ENCODE peak calls at places on chromosomes 3 and 15, in ten cellular contexts. One of them, this sample, is unnamed.

GRCh38 chr15:66934315-66934930 is 131.0 kb upstream of the SMAD3 start:
- DNase-seq in psoas muscle: no peak
- DNase-seq in heart right ventricle: no peak
- DNase-seq in cardiac muscle cell: no peak
- DNase-seq in IMR-90: no peak
- DNase-seq in GF-D8: no peak
- DNase-seq in aorta: no peak
- DNase-seq in neural progenitor cell: no peak
- DNase-seq in ELR: no peak
- DNase-seq in AG10803: no peak
- DNase-seq in this sample: no peak

GRCh38 chr15:77506311-77507150 is 85.8 kb downstream of the HMG20A start:
- DNase-seq in psoas muscle: peak
- DNase-seq in heart right ventricle: peak
- DNase-seq in cardiac muscle cell: no peak
- DNase-seq in IMR-90: no peak
- DNase-seq in GF-D8: no peak
- DNase-seq in aorta: no peak
- DNase-seq in neural progenitor cell: no peak
- DNase-seq in ELR: no peak
- DNase-seq in AG10803: no peak
- DNase-seq in this sample: peak

GRCh38 chr3:42371776-42372175 is 38.6 kb downstream of the LYZL4 start:
- DNase-seq in psoas muscle: no peak
- DNase-seq in heart right ventricle: no peak
- DNase-seq in cardiac muscle cell: no peak
- DNase-seq in IMR-90: no peak
- DNase-seq in GF-D8: no peak
- DNase-seq in aorta: no peak
- DNase-seq in neural progenitor cell: no peak
- DNase-seq in ELR: no peak
- DNase-seq in AG10803: no peak
- DNase-seq in this sample: no peak

GRCh38 chr3:186166036-186166435 is 57.1 kb upstream of the ETV5 start:
- DNase-seq in psoas muscle: no peak
- DNase-seq in heart right ventricle: no peak
- DNase-seq in cardiac muscle cell: no peak
- DNase-seq in IMR-90: no peak
- DNase-seq in GF-D8: no peak
- DNase-seq in aorta: no peak
- DNase-seq in neural progenitor cell: no peak
- DNase-seq in ELR: no peak
- DNase-seq in AG10803: no peak
- DNase-seq in this sample: no peak

GRCh38 chr3:170038434-170039110 is 777 bp downstream of the GPR160 start:
- DNase-seq in psoas muscle: no peak
- DNase-seq in heart right ventricle: no peak
- DNase-seq in cardiac muscle cell: peak
- DNase-seq in IMR-90: no peak
- DNase-seq in GF-D8: no peak
- DNase-seq in aorta: no peak
- DNase-seq in neural progenitor cell: peak
- DNase-seq in ELR: no peak
- DNase-seq in AG10803: no peak
- DNase-seq in this sample: peak

GRCh38 chr15:60421544-60421943 is 23.8 kb upstream of the ANXA2 start:
- DNase-seq in psoas muscle: no peak
- DNase-seq in heart right ventricle: no peak
- DNase-seq in cardiac muscle cell: no peak
- DNase-seq in IMR-90: peak
- DNase-seq in GF-D8: no peak
- DNase-seq in aorta: no peak
- DNase-seq in neural progenitor cell: no peak
- DNase-seq in ELR: peak
- DNase-seq in AG10803: peak
- DNase-seq in this sample: no peak

GRCh38 chr3:62493116-62493801 is 119.9 kb upstream of the FEZF2 start:
- DNase-seq in psoas muscle: no peak
- DNase-seq in heart right ventricle: no peak
- DNase-seq in cardiac muscle cell: no peak
- DNase-seq in IMR-90: no peak
- DNase-seq in GF-D8: no peak
- DNase-seq in aorta: no peak
- DNase-seq in neural progenitor cell: peak
- DNase-seq in ELR: peak
- DNase-seq in AG10803: no peak
- DNase-seq in this sample: no peak

GRCh38 chr3:131636266-131636775 is 133.6 kb upstream of the MRPL3 start:
- DNase-seq in psoas muscle: no peak
- DNase-seq in heart right ventricle: no peak
- DNase-seq in cardiac muscle cell: no peak
- DNase-seq in IMR-90: no peak
- DNase-seq in GF-D8: no peak
- DNase-seq in aorta: no peak
- DNase-seq in neural progenitor cell: no peak
- DNase-seq in ELR: no peak
- DNase-seq in AG10803: no peak
- DNase-seq in this sample: no peak

GRCh38 chr3:132253262-132253878 is 63.8 kb upstream of the ACP3 start:
- DNase-seq in psoas muscle: no peak
- DNase-seq in heart right ventricle: peak
- DNase-seq in cardiac muscle cell: peak
- DNase-seq in IMR-90: peak
- DNase-seq in GF-D8: peak
- DNase-seq in aorta: no peak
- DNase-seq in neural progenitor cell: peak
- DNase-seq in ELR: peak
- DNase-seq in AG10803: peak
- DNase-seq in this sample: no peak

GRCh38 chr3:196694202-196694638 is 17.8 kb downstream of the CEP19 start:
- DNase-seq in psoas muscle: no peak
- DNase-seq in heart right ventricle: no peak
- DNase-seq in cardiac muscle cell: no peak
- DNase-seq in IMR-90: peak
- DNase-seq in GF-D8: no peak
- DNase-seq in aorta: no peak
- DNase-seq in neural progenitor cell: no peak
- DNase-seq in ELR: peak
- DNase-seq in AG10803: no peak
- DNase-seq in this sample: no peak

GRCh38 chr3:192033246-192033645 is 572.3 kb downstream of the PYDC2 start:
- DNase-seq in psoas muscle: no peak
- DNase-seq in heart right ventricle: no peak
- DNase-seq in cardiac muscle cell: no peak
- DNase-seq in IMR-90: no peak
- DNase-seq in GF-D8: no peak
- DNase-seq in aorta: no peak
- DNase-seq in neural progenitor cell: peak
- DNase-seq in ELR: no peak
- DNase-seq in AG10803: no peak
- DNase-seq in this sample: no peak

GRCh38 chr3:171054921-171055320 is 28.4 kb upstream of the SLC2A2 start:
- DNase-seq in psoas muscle: no peak
- DNase-seq in heart right ventricle: no peak
- DNase-seq in cardiac muscle cell: no peak
- DNase-seq in IMR-90: no peak
- DNase-seq in GF-D8: no peak
- DNase-seq in aorta: no peak
- DNase-seq in neural progenitor cell: no peak
- DNase-seq in ELR: no peak
- DNase-seq in AG10803: peak
- DNase-seq in this sample: no peak

GRCh38 chr3:101671014-101671413 is 5.9 kb downstream of the ZBTB11 start:
- DNase-seq in psoas muscle: no peak
- DNase-seq in heart right ventricle: no peak
- DNase-seq in cardiac muscle cell: no peak
- DNase-seq in IMR-90: no peak
- DNase-seq in GF-D8: no peak
- DNase-seq in aorta: no peak
- DNase-seq in neural progenitor cell: no peak
- DNase-seq in ELR: no peak
- DNase-seq in AG10803: no peak
- DNase-seq in this sample: no peak

GRCh38 chr15:71581406-71581930 is 228.9 kb upstream of the NR2E3 start:
- DNase-seq in psoas muscle: no peak
- DNase-seq in heart right ventricle: no peak
- DNase-seq in cardiac muscle cell: no peak
- DNase-seq in IMR-90: no peak
- DNase-seq in GF-D8: no peak
- DNase-seq in aorta: no peak
- DNase-seq in neural progenitor cell: no peak
- DNase-seq in ELR: no peak
- DNase-seq in AG10803: peak
- DNase-seq in this sample: no peak

GRCh38 chr15:56243117-56243773 is 434 bp downstream of the RFX7 start:
- DNase-seq in psoas muscle: peak
- DNase-seq in heart right ventricle: peak
- DNase-seq in cardiac muscle cell: peak
- DNase-seq in IMR-90: peak
- DNase-seq in GF-D8: no peak
- DNase-seq in aorta: peak
- DNase-seq in neural progenitor cell: peak
- DNase-seq in ELR: peak
- DNase-seq in AG10803: peak
- DNase-seq in this sample: peak

GRCh38 chr15:95290376-95290973 is 1040.0 kb upstream of the NR2F2 start:
- DNase-seq in psoas muscle: no peak
- DNase-seq in heart right ventricle: no peak
- DNase-seq in cardiac muscle cell: no peak
- DNase-seq in IMR-90: no peak
- DNase-seq in GF-D8: no peak
- DNase-seq in aorta: no peak
- DNase-seq in neural progenitor cell: peak
- DNase-seq in ELR: no peak
- DNase-seq in AG10803: no peak
- DNase-seq in this sample: no peak

GRCh38 chr3:25448750-25449684 is 21.0 kb downstream of the RARB start:
- DNase-seq in psoas muscle: peak
- DNase-seq in heart right ventricle: peak
- DNase-seq in cardiac muscle cell: peak
- DNase-seq in IMR-90: peak
- DNase-seq in GF-D8: no peak
- DNase-seq in aorta: peak
- DNase-seq in neural progenitor cell: peak
- DNase-seq in ELR: peak
- DNase-seq in AG10803: peak
- DNase-seq in this sample: peak

GRCh38 chr15:63522143-63522531 is 17.7 kb downstream of the USP3 start:
- DNase-seq in psoas muscle: no peak
- DNase-seq in heart right ventricle: no peak
- DNase-seq in cardiac muscle cell: no peak
- DNase-seq in IMR-90: no peak
- DNase-seq in GF-D8: no peak
- DNase-seq in aorta: no peak
- DNase-seq in neural progenitor cell: no peak
- DNase-seq in ELR: no peak
- DNase-seq in AG10803: peak
- DNase-seq in this sample: no peak

GRCh38 chr15:95626501-95627361 is 703.8 kb upstream of the NR2F2 start:
- DNase-seq in psoas muscle: no peak
- DNase-seq in heart right ventricle: peak
- DNase-seq in cardiac muscle cell: peak
- DNase-seq in IMR-90: peak
- DNase-seq in GF-D8: no peak
- DNase-seq in aorta: no peak
- DNase-seq in neural progenitor cell: peak
- DNase-seq in ELR: no peak
- DNase-seq in AG10803: no peak
- DNase-seq in this sample: no peak

GRCh38 chr15:73832657-73833056 is 40.7 kb upstream of the TBC1D21 start:
- DNase-seq in psoas muscle: no peak
- DNase-seq in heart right ventricle: no peak
- DNase-seq in cardiac muscle cell: peak
- DNase-seq in IMR-90: no peak
- DNase-seq in GF-D8: no peak
- DNase-seq in aorta: peak
- DNase-seq in neural progenitor cell: peak
- DNase-seq in ELR: no peak
- DNase-seq in AG10803: no peak
- DNase-seq in this sample: no peak

GRCh38 chr3:123157598-123158287 is 44.0 kb upstream of the SEC22A start:
- DNase-seq in psoas muscle: no peak
- DNase-seq in heart right ventricle: no peak
- DNase-seq in cardiac muscle cell: no peak
- DNase-seq in IMR-90: no peak
- DNase-seq in GF-D8: no peak
- DNase-seq in aorta: no peak
- DNase-seq in neural progenitor cell: no peak
- DNase-seq in ELR: no peak
- DNase-seq in AG10803: no peak
- DNase-seq in this sample: no peak

GRCh38 chr3:23116041-23116440 is 87.1 kb upstream of the UBE2E2 start:
- DNase-seq in psoas muscle: no peak
- DNase-seq in heart right ventricle: no peak
- DNase-seq in cardiac muscle cell: no peak
- DNase-seq in IMR-90: no peak
- DNase-seq in GF-D8: no peak
- DNase-seq in aorta: no peak
- DNase-seq in neural progenitor cell: no peak
- DNase-seq in ELR: no peak
- DNase-seq in AG10803: no peak
- DNase-seq in this sample: no peak

This sample was measured in lung.